ENCODE peak calls at places on chromosome 5, in eight cellular contexts. P is NCI-H1092; A is activated CD8-positive, alpha-beta T cell treated with anti-CD3 and anti-CD28 coated beads, Interleukin-2, amount 10 ng/mL, durations not matched to agents 7 days and 5 days; D is retina; F is erythroblast; Q is germinal center; I is CD8-positive, alpha-beta T cell; R is brain microvascular endothelial cell. S is an unnamed sample.

GRCh38 chr5:28216939-28217360 is 1178.6 kb upstream of the CDH9 start:
- DNase-seq in F (no peak), I (no peak), P (no peak), A (no peak), D (no peak), Q (no peak), R (no peak), S (no peak)

GRCh38 chr5:131983244-131983771 is 28.1 kb downstream of the ACSL6 start:
- DNase-seq in Q (no peak), I (no peak), F (no peak), P (no peak), D (no peak), A (no peak), R (no peak), S (no peak)

GRCh38 chr5:10912435-10912834 is 151.4 kb upstream of the DAP start:
- DNase-seq in P (no peak), Q (no peak), D (no peak), F (no peak), I (no peak), A (no peak), R (no peak), S (no peak)

GRCh38 chr5:170632985-170633234 is 129.1 kb downstream of the KCNIP1 start:
- DNase-seq in D (peak), R (no peak), Q (peak), F (peak), P (no peak), I (peak), A (peak), S (no peak)

GRCh38 chr5:175895701-175896102 is 24.3 kb downstream of the CPLX2 start:
- DNase-seq in Q (peak), A (peak), R (no peak), D (no peak), I (peak), F (peak), P (no peak), S (no peak)

GRCh38 chr5:151048526-151048925 is 28.1 kb downstream of the GPX3 start:
- DNase-seq in A (no peak), Q (no peak), F (no peak), D (no peak), R (no peak), I (no peak), P (no peak), S (no peak)

GRCh38 chr5:87853541-87853940 is 415.1 kb downstream of the TMEM161B start:
- DNase-seq in R (no peak), Q (no peak), F (no peak), A (no peak), D (no peak), P (no peak), I (no peak), S (no peak)

GRCh38 chr5:173812811-173813550 is 75.2 kb upstream of the CPEB4 start:
- DNase-seq in F (no peak), P (no peak), R (no peak), I (no peak), D (no peak), A (no peak), Q (no peak), S (no peak)

GRCh38 chr5:145903113-145903512 is 30.3 kb upstream of the GRXCR2 start:
- DNase-seq in D (no peak), R (no peak), F (no peak), P (no peak), I (no peak), A (no peak), Q (no peak), S (no peak)

GRCh38 chr5:155872801-155873200 is 454.2 kb upstream of the SGCD start:
- DNase-seq in R (no peak), P (peak), A (no peak), I (no peak), D (no peak), F (no peak), Q (no peak), S (no peak)

GRCh38 chr5:57532513-57533497 is 50.2 kb upstream of the ACTBL2 start:
- DNase-seq in D (no peak), R (peak), I (no peak), A (no peak), Q (no peak), P (no peak), F (no peak), S (peak)

GRCh38 chr5:138349842-138350635 is 2.4 kb upstream of the KDM3B start:
- DNase-seq in Q (no peak), P (no peak), D (no peak), I (no peak), R (no peak), F (no peak), A (no peak), S (peak)

GRCh38 chr5:93123127-93123526 is 457.9 kb downstream of the NR2F1-AS1 start:
- DNase-seq in I (no peak), P (no peak), R (no peak), F (no peak), Q (no peak), A (no peak), D (no peak), S (no peak)

GRCh38 chr5:175123542-175123941 is 320.4 kb downstream of the DRD1 start:
- DNase-seq in D (no peak), I (no peak), Q (no peak), R (no peak), P (no peak), F (no peak), A (no peak), S (no peak)

GRCh38 chr5:172868436-172868923 is 34.4 kb downstream of the ERGIC1 start:
- DNase-seq in P (no peak), A (no peak), Q (no peak), R (peak), F (no peak), D (no peak), I (no peak), S (peak)

GRCh38 chr5:78162253-78162862 is 132.1 kb downstream of the AP3B1 start:
- DNase-seq in Q (peak), P (peak), A (peak), F (peak), R (peak), I (no peak), D (peak), S (peak)

GRCh38 chr5:51566940-51567339 is 183.7 kb downstream of the ISL1 start:
- DNase-seq in I (no peak), R (no peak), D (no peak), Q (no peak), A (no peak), P (no peak), F (no peak), S (no peak)

S was measured in hepatic stellate cell.